ENCODE peak calls at places on chromosomes 13 and 19, in four cellular contexts. P is right lobe of liver, S is NCI-H524, C is foreskin keratinocyte. R is an unnamed sample.

GRCh38 chr13:21010621-21011020 is 50.8 kb downstream of the LATS2 start:
- DNase-seq in P (no peak), S (no peak), C (no peak), R (no peak)

GRCh38 chr19:41144403-41144802 is 30.2 kb downstream of the CYP2F1 start:
- DNase-seq in P (peak; percentile 87), S (peak; percentile 69), C (peak; percentile 32), R (peak; percentile 86)

GRCh38 chr19:55196803-55197202 is 12.5 kb downstream of the PTPRH start:
- DNase-seq in P (no peak), S (no peak), C (no peak), R (no peak)

GRCh38 chr13:81987677-81988357 is 1646.9 kb upstream of the SPRY2 start:
- DNase-seq in P (no peak), S (no peak), C (no peak), R (no peak)

GRCh38 chr13:79475569-79475968 is 5.4 kb upstream of the NDFIP2 start:
- DNase-seq in P (no peak), S (no peak), C (no peak), R (no peak)

GRCh38 chr19:18854982-18855381 is 23.2 kb downstream of the UPF1 start:
- DNase-seq in P (no peak), S (no peak), C (no peak), R (no peak)

GRCh38 chr19:47679251-47679900 is 33.8 kb upstream of the EHD2 start:
- DNase-seq in P (no peak), S (no peak), C (no peak), R (no peak)

GRCh38 chr19:44548736-44549135 is 19.3 kb upstream of the CEACAM20 start:
- DNase-seq in P (no peak), S (no peak), C (peak; percentile 66), R (no peak)

GRCh38 chr13:28584873-28585317 is 74.0 kb upstream of the POMP start:
- DNase-seq in P (no peak), S (no peak), C (no peak), R (no peak)

GRCh38 chr19:43763473-43763939 is 8.7 kb upstream of the SMG9 start:
- DNase-seq in P (no peak), S (no peak), C (no peak), R (no peak)

GRCh38 chr13:113864303-113864890 is 521 bp upstream of the GAS6 start:
- DNase-seq in P (no peak), S (no peak), C (no peak), R (peak; percentile 32)

GRCh38 chr19:51573331-51573730 is 2.2 kb downstream of the ZNF175 start:
- DNase-seq in P (no peak), S (no peak), C (no peak), R (no peak)

GRCh38 chr13:22092791-22093545 is 422.1 kb downstream of the FGF9 start:
- DNase-seq in P (no peak), S (no peak), C (no peak), R (no peak)

GRCh38 chr13:21342699-21343442 is 116.2 kb downstream of the ZDHHC20 start:
- DNase-seq in P (no peak), S (no peak), C (no peak), R (no peak)

GRCh38 chr13:41565221-41565620 is 107.9 kb downstream of the RGCC start:
- DNase-seq in P (no peak), S (peak; percentile 62), C (no peak), R (no peak)

GRCh38 chr13:102793583-102794355 is 5.0 kb downstream of the POGLUT2 start:
- DNase-seq in P (no peak), S (no peak), C (no peak), R (no peak)

GRCh38 chr19:7263066-7263465 is 31.1 kb downstream of the INSR start:
- DNase-seq in P (no peak), S (no peak), C (no peak), R (no peak)

GRCh38 chr13:97223711-97224461 is 1.8 kb downstream of the MBNL2 start:
- DNase-seq in P (peak; percentile 54), S (peak; percentile 92), C (peak; percentile 58), R (peak; percentile 58)

GRCh38 chr19:14090509-14091085 is at the start of gene SAMD1:
- DNase-seq in P (peak; percentile 94), S (peak; percentile 86), C (no peak), R (peak; percentile 90)

R was measured in left lobe of liver.